ENCODE peak calls at places on chromosomes 13 and 19, in five cellular contexts. L is activated naive CD4-positive, alpha-beta T cell treated with anti-CD3 and anti-CD28 coated beads for 36 hours; K is GM12865; B is AG10803; A is hepatic stellate cell. T is an unnamed sample.

GRCh38 chr19:56507446-56508281 is at the start of gene ZNF471:
- DNase-seq in L (peak; percentile 81), K (no peak), B (peak; percentile 98), A (peak; percentile 98), T (no peak)

GRCh38 chr13:24624801-24625231 is 55.4 kb upstream of the ATP12A start:
- DNase-seq in L (no peak), K (no peak), B (no peak), A (no peak), T (no peak)

GRCh38 chr19:8357007-8357521 is 6.9 kb upstream of the ANGPTL4 start:
- DNase-seq in L (no peak), K (no peak), B (no peak), A (no peak), T (no peak)

GRCh38 chr19:44874317-44874716 is 16.7 kb upstream of the TOMM40 start:
- DNase-seq in L (no peak), K (no peak), B (no peak), A (no peak), T (no peak)

GRCh38 chr19:5425260-5425659 is 30.0 kb upstream of the ZNRF4 start:
- DNase-seq in L (no peak), K (no peak), B (no peak), A (no peak), T (no peak)

GRCh38 chr19:46828484-46828883 is 22.2 kb downstream of the AP2S1 start:
- DNase-seq in L (peak; percentile 78), K (no peak), B (peak; percentile 25), A (no peak), T (no peak)

GRCh38 chr19:743168-743687 is 7.7 kb upstream of the MISP start:
- DNase-seq in L (no peak), K (peak; percentile 74), B (no peak), A (no peak), T (no peak)

GRCh38 chr13:98571955-98572662 is 4.8 kb downstream of the STK24 start:
- DNase-seq in L (peak; percentile 40), K (peak; percentile 51), B (peak; percentile 87), A (no peak), T (peak; percentile 39)

GRCh38 chr13:23433171-23434153 is at the start of gene SACS:
- DNase-seq in L (no peak), K (no peak), B (peak; percentile 55), A (peak; percentile 61), T (no peak)

GRCh38 chr13:43232866-43233265 is 209.5 kb downstream of the DNAJC15 start:
- DNase-seq in L (no peak), K (no peak), B (peak; percentile 91), A (no peak), T (no peak)

GRCh38 chr13:108121406-108121805 is 93.9 kb downstream of the LIG4 start:
- DNase-seq in L (no peak), K (no peak), B (no peak), A (no peak), T (no peak)

T was measured in MM.1S.